ENCODE peak calls at places on chromosomes 2 and 18, in nine cellular contexts. J is IMR-90, K is GM10248, D is fibroblast of the aortic adventitia, X is HFFc6, H is AG04450, T is upper lobe of right lung, U is mesothelial cell of epicardium, Z is fibroblast of lung. G is an unnamed sample.

GRCh38 chr2:149894760-149895159 is 307.2 kb upstream of the MMADHC start:
- DNase-seq in J (peak; percentile 47), K (no peak), D (no peak), X (no peak), H (no peak), T (no peak), U (no peak), Z (no peak), G (no peak)

GRCh38 chr2:355773-356172 is 67.9 kb upstream of the ALKAL2 start:
- DNase-seq in J (no peak), K (no peak), D (no peak), X (no peak), H (no peak), T (no peak), U (no peak), Z (no peak), G (no peak)

GRCh38 chr2:104378853-104379374 is 475.0 kb upstream of the POU3F3 start:
- DNase-seq in J (no peak), K (no peak), D (no peak), X (no peak), H (no peak), T (no peak), U (no peak), Z (no peak), G (peak; percentile 23)

GRCh38 chr2:10004401-10004800 is 38.9 kb upstream of the KLF11 start:
- DNase-seq in J (no peak), K (no peak), D (no peak), X (no peak), H (no peak), T (no peak), U (no peak), Z (no peak), G (no peak)

GRCh38 chr2:233728723-233729301 is at the start of gene UGT1A3:
- DNase-seq in J (no peak), K (no peak), D (no peak), X (no peak), H (no peak), T (no peak), U (no peak), Z (no peak), G (no peak)

GRCh38 chr2:217279571-217279970 is 419.7 kb upstream of the TNP1 start:
- DNase-seq in J (peak; percentile 96), K (no peak), D (peak; percentile 96), X (peak; percentile 96), H (peak; percentile 80), T (no peak), U (no peak), Z (peak; percentile 91), G (peak; percentile 27)

GRCh38 chr18:44601447-44601846 is 79.2 kb upstream of the SETBP1 start:
- DNase-seq in J (peak; percentile 41), K (no peak), D (peak; percentile 38), X (peak; percentile 87), H (no peak), T (no peak), U (no peak), Z (peak; percentile 76), G (peak; percentile 77)

GRCh38 chr18:75183524-75183923 is 25.4 kb downstream of the PTGR3 start:
- DNase-seq in J (peak; percentile 25), K (no peak), D (no peak), X (peak; percentile 19), H (no peak), T (no peak), U (no peak), Z (no peak), G (peak; percentile 48)

GRCh38 chr18:12442946-12443345 is 35.2 kb downstream of the PRELID3A start:
- DNase-seq in J (peak; percentile 75), K (no peak), D (peak; percentile 34), X (peak; percentile 11), H (no peak), T (no peak), U (no peak), Z (no peak), G (no peak)

GRCh38 chr2:95031726-95032116 is 6.2 kb downstream of the MAL start:
- DNase-seq in J (no peak), K (no peak), D (no peak), X (no peak), H (no peak), T (no peak), U (no peak), Z (no peak), G (no peak)

GRCh38 chr2:40259900-40260299 is 192.0 kb downstream of the SLC8A1 start:
- DNase-seq in J (no peak), K (no peak), D (no peak), X (no peak), H (no peak), T (no peak), U (no peak), Z (no peak), G (no peak)

GRCh38 chr2:40257812-40258457 is 194.0 kb downstream of the SLC8A1 start:
- DNase-seq in J (no peak), K (no peak), D (no peak), X (no peak), H (no peak), T (no peak), U (no peak), Z (no peak), G (no peak)

GRCh38 chr2:40256008-40256407 is 195.9 kb downstream of the SLC8A1 start:
- DNase-seq in J (no peak), K (no peak), D (no peak), X (no peak), H (no peak), T (no peak), U (no peak), Z (no peak), G (no peak)

GRCh38 chr2:40255118-40255517 is 196.8 kb downstream of the SLC8A1 start:
- DNase-seq in J (no peak), K (no peak), D (no peak), X (no peak), H (no peak), T (no peak), U (no peak), Z (no peak), G (no peak)

GRCh38 chr2:40256649-40257048 is 195.2 kb downstream of the SLC8A1 start:
- DNase-seq in J (no peak), K (no peak), D (no peak), X (no peak), H (no peak), T (no peak), U (no peak), Z (no peak), G (peak; percentile 38)
- TF ChIP-seq CTCF in J (peak; percentile 21), K (no peak), D (peak; percentile 28), X (peak; percentile 55), H (peak; percentile 43), T (no peak), U (no peak), Z (peak; percentile 37), G (peak; percentile 25)

DNA sequence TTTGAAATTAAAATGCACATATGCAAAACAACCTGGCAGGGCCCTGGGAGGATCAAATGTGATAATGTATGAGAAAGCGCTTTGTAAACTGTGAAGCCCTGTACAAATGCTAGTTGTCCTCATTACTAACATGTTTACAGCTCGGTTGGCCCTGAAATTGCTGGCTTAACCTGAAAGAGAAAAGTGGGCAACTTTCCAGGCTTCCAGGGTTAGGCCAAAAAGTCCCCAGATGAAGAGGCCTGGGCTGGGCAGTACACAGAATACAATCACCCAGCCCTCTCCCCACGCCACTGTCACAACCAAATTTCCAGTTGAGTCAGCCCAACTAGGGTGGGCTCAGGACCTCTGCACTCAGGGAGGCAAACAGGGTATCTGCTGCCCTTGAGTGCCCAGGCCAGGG is 60.1 kb downstream of the DNMT3A start:
- DNase-seq in J (no peak), K (no peak), D (no peak), X (no peak), H (no peak), T (no peak), U (no peak), Z (no peak), G (peak; percentile 17)
- TF ChIP-seq CTCF in J (no peak), K (no peak), D (no peak), X (no peak), H (no peak), T (no peak), U (no peak), Z (no peak), G (no peak)

DNA sequence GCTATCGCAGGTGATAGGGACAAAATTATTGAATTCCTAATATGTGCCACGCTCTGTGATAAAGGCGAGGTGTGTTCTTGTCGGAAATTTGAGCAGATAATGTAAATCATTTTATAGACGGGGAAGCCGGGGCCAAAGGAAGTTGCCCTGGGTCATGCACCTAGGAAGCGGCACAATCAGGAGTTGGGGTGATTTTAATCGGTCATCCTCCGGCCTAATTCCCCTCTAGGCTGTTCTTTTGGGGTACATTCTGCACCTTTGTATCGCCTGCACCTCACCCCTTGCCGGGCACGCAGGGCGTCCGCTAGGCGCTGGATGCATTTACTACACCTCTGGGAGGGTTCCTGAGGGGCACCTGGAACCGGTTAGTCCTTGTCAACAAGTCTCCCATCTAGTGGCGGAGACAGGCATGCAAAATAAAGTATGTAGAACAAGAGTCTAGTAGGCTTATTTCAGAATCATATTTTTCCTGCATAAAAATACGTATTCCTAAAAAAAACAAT is 605 bp upstream of the TEX261 start:
- DNase-seq in J (peak; percentile 17), K (peak; percentile 59), D (peak; percentile 13), X (peak; percentile 20), H (no peak), T (peak; percentile 69), U (peak; percentile 42), Z (peak; percentile 27), G (peak; percentile 64)
- TF ChIP-seq CTCF in J (peak; percentile 27), K (peak; percentile 46), D (peak; percentile 42), X (no peak), H (peak; percentile 38), T (peak; percentile 22), U (peak; percentile 19), Z (peak; percentile 36), G (peak; percentile 35)

GRCh38 chr18:50461251-50461650 is 86.4 kb downstream of the SKA1 start:
- DNase-seq in J (no peak), K (no peak), D (no peak), X (no peak), H (no peak), T (no peak), U (no peak), Z (no peak), G (no peak)

GRCh38 chr18:50458366-50458765 is 83.5 kb downstream of the SKA1 start:
- DNase-seq in J (no peak), K (no peak), D (no peak), X (no peak), H (no peak), T (no peak), U (no peak), Z (no peak), G (no peak)

GRCh38 chr18:50460062-50460461 is 85.2 kb downstream of the SKA1 start:
- DNase-seq in J (no peak), K (no peak), D (no peak), X (no peak), H (no peak), T (no peak), U (no peak), Z (no peak), G (no peak)

GRCh38 chr18:50458796-50459195 is 84.0 kb downstream of the SKA1 start:
- DNase-seq in J (no peak), K (no peak), D (no peak), X (no peak), H (no peak), T (no peak), U (no peak), Z (no peak), G (no peak)

DNA sequence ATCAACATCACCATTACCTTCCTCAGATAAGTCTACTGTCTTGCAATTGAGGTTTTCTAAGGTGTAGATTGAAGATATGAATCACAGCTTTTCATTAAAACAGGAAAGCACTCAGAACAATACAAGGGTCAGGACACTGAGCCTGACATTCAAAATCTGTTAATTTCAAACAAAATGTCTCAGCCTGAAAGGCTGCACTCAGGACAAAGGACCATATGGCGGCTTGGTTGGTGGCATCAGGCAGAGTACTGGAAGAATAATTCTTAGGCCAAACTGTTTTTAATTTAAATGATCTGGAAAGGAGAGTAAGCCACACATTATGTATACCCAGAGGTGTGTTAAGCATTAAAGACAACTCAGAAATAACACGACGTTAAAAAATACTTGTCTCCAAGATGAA is 85.8 kb downstream of the SKA1 start:
- DNase-seq in J (no peak), K (no peak), D (no peak), X (no peak), H (no peak), T (no peak), U (no peak), Z (no peak), G (no peak)
- TF ChIP-seq CTCF in J (no peak), K (no peak), D (no peak), X (no peak), H (no peak), T (no peak), U (no peak), Z (no peak), G (no peak)